ENCODE peak calls at places on chromosomes 11 and 22, in eight cellular contexts. Q is stomach, E is H1, L is uterus, M is suprapubic skin, Y is sigmoid colon, V is lower leg skin, B is NB4. T is an unnamed sample.

GRCh38 chr11:18071098-18071705 is 25.1 kb upstream of the TPH1 start:
- DNase-seq in Q (no peak), E (no peak), L (no peak), M (no peak), Y (no peak), V (no peak), B (no peak), T (no peak)

GRCh38 chr22:41479671-41480396 is 10.9 kb downstream of the ACO2 start:
- DNase-seq in Q (no peak), E (peak), L (no peak), M (no peak), Y (no peak), V (no peak), B (no peak), T (no peak)

GRCh38 chr11:108466405-108466804 is 924 bp downstream of the C11orf65 start:
- DNase-seq in Q (no peak), E (no peak), L (no peak), M (no peak), Y (no peak), V (no peak), B (peak), T (no peak)

GRCh38 chr11:14342906-14343305 is 16.1 kb downstream of the RRAS2 start:
- DNase-seq in Q (no peak), E (no peak), L (no peak), M (no peak), Y (no peak), V (no peak), B (no peak), T (no peak)

GRCh38 chr11:14518820-14519219 is 1.4 kb downstream of the PSMA1 start:
- DNase-seq in Q (no peak), E (no peak), L (no peak), M (no peak), Y (no peak), V (no peak), B (no peak), T (no peak)

GRCh38 chr11:63839508-63840355 is 822 bp downstream of the MARK2 start:
- DNase-seq in Q (peak), E (no peak), L (peak), M (no peak), Y (peak), V (no peak), B (peak), T (peak)

GRCh38 chr11:24575392-24575791 is 78.5 kb downstream of the LUZP2 start:
- DNase-seq in Q (no peak), E (no peak), L (no peak), M (no peak), Y (no peak), V (no peak), B (no peak), T (no peak)

GRCh38 chr11:121035823-121036222 is 11.9 kb downstream of the TBCEL start:
- DNase-seq in Q (no peak), E (no peak), L (no peak), M (no peak), Y (no peak), V (no peak), B (no peak), T (no peak)

GRCh38 chr11:114062272-114062671 is 2.8 kb downstream of the ZBTB16 start:
- DNase-seq in Q (no peak), E (no peak), L (no peak), M (no peak), Y (no peak), V (peak), B (no peak), T (no peak)

GRCh38 chr11:28393348-28393747 is 285.2 kb downstream of the METTL15 start:
- DNase-seq in Q (no peak), E (no peak), L (no peak), M (no peak), Y (no peak), V (no peak), B (no peak), T (peak)

GRCh38 chr11:86211619-86212018 is 32.9 kb upstream of the EED start:
- DNase-seq in Q (no peak), E (no peak), L (no peak), M (no peak), Y (no peak), V (no peak), B (no peak), T (no peak)

GRCh38 chr11:34546511-34547206 is 33.1 kb upstream of the ELF5 start:
- DNase-seq in Q (no peak), E (no peak), L (no peak), M (no peak), Y (no peak), V (peak), B (no peak), T (no peak)

GRCh38 chr11:84871116-84871515 is 756.0 kb downstream of the DLG2 start:
- DNase-seq in Q (no peak), E (no peak), L (no peak), M (no peak), Y (no peak), V (no peak), B (no peak), T (no peak)

DNA sequence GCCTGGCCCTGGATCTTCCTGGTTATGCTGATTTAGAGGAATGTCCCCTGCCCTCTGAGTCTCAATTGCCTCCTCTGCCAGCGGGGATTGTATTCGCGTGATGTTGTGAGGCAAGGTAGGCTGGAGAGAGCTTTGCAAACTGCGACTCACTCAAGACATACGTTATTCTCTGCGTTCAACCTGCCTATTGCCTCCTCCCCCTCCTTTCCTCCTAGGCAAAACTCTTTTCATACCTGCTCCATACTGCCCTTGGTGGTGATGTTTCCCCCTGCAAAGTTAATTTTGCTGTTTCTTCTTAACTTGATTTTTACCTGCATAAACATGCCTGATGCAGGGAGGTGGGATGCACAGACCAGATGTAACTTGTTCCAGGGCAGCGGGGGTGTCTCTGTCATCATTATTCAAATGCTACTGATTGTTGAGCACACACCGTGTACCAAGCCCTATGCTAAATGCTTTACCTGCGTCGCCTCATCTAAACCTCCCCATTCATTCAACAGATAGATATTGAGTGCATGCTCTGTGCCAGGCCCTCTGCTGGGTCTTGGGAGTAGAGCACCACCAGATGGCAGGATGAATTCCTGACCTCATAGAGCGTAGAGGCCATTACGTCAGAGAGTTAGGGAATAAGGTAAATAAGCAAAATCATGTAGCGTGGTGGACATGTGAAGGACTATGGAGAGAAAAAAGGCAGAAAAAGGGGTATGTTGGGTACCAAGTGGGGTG is 29.0 kb downstream of the SGSM1 start:
- DNase-seq in Q (no peak), E (no peak), L (no peak), M (no peak), Y (no peak), V (no peak), B (peak), T (no peak)
- TF ChIP-seq CTCF in Q (no peak), E (peak), L (no peak), M (no peak), Y (no peak), V (no peak), B (peak), T (no peak)

GRCh38 chr11:69154938-69155301 is 815 bp upstream of the SMIM38 start:
- DNase-seq in Q (no peak), E (no peak), L (no peak), M (no peak), Y (no peak), V (no peak), B (no peak), T (no peak)

GRCh38 chr11:69156218-69156639 is 494 bp downstream of the SMIM38 start:
- DNase-seq in Q (no peak), E (no peak), L (no peak), M (no peak), Y (no peak), V (no peak), B (no peak), T (no peak)

GRCh38 chr11:69154211-69154913 is 1.4 kb upstream of the SMIM38 start:
- DNase-seq in Q (no peak), E (no peak), L (no peak), M (no peak), Y (no peak), V (no peak), B (no peak), T (peak)

GRCh38 chr11:69156673-69157155 is 979 bp downstream of the SMIM38 start:
- DNase-seq in Q (no peak), E (no peak), L (no peak), M (no peak), Y (no peak), V (no peak), B (no peak), T (no peak)

GRCh38 chr11:69155302-69156198 is at the start of gene SMIM38:
- DNase-seq in Q (peak), E (no peak), L (no peak), M (no peak), Y (no peak), V (no peak), B (no peak), T (no peak)
- TF ChIP-seq POLR2A in Q (no peak), E (no peak), L (no peak), M (no peak), Y (no peak), V (no peak), B (no peak), T (no peak)

GRCh38 chr11:27173545-27173944 is 132.9 kb downstream of the BBOX1 start:
- DNase-seq in Q (no peak), E (no peak), L (no peak), M (no peak), Y (no peak), V (no peak), B (no peak), T (no peak)
- TF ChIP-seq CTCF in Q (no peak), E (no peak), L (no peak), M (no peak), Y (no peak), V (no peak), B (no peak), T (no peak)

DNA sequence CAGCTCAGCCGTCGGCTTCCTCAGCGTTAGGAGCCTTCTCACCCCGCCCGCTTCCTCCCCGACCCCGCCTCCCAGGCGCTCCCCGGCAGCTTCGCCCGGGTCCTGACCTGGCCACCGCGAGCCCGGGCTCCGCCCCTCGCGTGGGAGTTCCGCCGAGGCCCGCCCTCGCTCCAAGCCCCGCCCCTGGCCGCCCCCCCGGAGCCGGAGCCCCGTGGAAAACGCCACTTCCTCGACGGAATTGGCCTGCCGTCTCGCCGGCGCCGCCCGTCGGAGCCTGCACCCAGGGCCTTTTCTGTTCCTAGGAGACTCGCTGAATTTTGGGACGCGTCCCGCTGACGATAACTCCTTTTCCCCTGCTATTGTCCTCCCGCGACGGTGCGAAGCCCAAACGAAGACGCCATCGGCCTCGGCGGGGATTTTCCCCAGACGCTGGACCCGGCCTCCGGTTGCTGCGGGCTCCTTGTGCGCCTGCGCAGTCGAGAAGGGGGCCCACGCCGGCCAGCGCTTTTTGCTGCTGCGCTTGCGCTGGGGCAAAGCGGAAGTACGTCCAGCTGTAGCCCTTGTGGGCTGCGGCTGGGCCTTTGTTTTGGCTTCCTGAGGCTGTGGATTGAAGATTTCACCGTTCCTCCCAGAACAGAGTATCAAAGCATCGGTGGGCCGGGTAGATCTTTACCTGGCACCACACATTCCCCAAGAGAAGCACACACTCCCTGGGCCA is 10.0 kb downstream of the RELA start:
- DNase-seq in Q (peak), E (no peak), L (peak), M (peak), Y (peak), V (peak), B (peak), T (peak)
- TF ChIP-seq POLR2A in Q (peak), E (no peak), L (peak), M (no peak), Y (peak), V (no peak), B (peak), T (peak)

DNA sequence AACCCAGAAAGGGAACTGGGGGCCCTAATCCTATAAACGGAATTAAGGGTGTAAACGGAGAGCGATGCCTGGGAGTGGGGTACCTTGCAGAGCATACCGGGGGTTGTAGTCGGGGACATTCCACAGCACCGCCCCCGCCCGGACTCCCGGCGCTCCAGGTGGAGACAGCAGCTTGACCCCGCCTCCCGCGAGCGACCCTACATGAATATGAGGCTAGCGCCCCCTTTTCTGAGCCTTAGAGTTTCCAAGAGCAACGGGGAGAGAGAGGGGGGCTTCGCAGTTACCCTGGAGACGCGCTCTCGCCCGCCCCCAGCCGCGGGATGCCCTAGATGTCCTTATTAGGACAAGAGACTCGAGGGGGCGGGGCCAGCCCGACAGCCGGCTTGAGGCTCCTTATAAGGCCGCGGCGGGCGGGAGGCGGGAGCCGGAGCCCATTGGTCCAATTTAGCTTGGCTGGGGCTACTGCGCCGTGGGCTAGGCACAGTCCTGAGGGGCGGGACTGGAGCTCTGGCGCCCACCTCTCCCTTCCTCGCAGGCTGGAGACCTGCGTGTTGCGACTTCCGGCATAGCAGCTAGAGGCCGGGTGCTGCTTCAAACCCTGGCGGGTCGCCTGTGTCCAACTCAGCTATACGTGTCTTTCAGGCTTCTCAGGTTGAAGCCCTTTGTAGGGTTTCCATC is 960 bp upstream of the MUS81 start:
- DNase-seq in Q (peak), E (peak), L (peak), M (peak), Y (peak), V (peak), B (peak), T (peak)
- TF ChIP-seq CTCF in Q (no peak), E (peak), L (peak), M (peak), Y (no peak), V (no peak), B (no peak), T (no peak)

GRCh38 chr11:57758174-57758573 is 3.4 kb upstream of the CTNND1 start:
- DNase-seq in Q (no peak), E (no peak), L (no peak), M (no peak), Y (no peak), V (no peak), B (no peak), T (no peak)

GRCh38 chr11:57751676-57752253 is at the start of gene BTBD18:
- DNase-seq in Q (peak), E (no peak), L (no peak), M (no peak), Y (no peak), V (no peak), B (peak), T (no peak)

GRCh38 chr11:57752954-57753353 is 1.3 kb upstream of the BTBD18 start:
- DNase-seq in Q (no peak), E (no peak), L (no peak), M (no peak), Y (no peak), V (no peak), B (no peak), T (no peak)
- TF ChIP-seq POLR2A in Q (no peak), E (no peak), L (no peak), M (no peak), Y (no peak), V (no peak), B (no peak), T (no peak)

GRCh38 chr22:37564111-37564711 is 3.9 kb downstream of the CDC42EP1 start:
- DNase-seq in Q (no peak), E (no peak), L (no peak), M (no peak), Y (no peak), V (no peak), B (no peak), T (no peak)
- TF ChIP-seq CTCF in Q (no peak), E (no peak), L (no peak), M (no peak), Y (no peak), V (no peak), B (no peak), T (no peak)

DNA sequence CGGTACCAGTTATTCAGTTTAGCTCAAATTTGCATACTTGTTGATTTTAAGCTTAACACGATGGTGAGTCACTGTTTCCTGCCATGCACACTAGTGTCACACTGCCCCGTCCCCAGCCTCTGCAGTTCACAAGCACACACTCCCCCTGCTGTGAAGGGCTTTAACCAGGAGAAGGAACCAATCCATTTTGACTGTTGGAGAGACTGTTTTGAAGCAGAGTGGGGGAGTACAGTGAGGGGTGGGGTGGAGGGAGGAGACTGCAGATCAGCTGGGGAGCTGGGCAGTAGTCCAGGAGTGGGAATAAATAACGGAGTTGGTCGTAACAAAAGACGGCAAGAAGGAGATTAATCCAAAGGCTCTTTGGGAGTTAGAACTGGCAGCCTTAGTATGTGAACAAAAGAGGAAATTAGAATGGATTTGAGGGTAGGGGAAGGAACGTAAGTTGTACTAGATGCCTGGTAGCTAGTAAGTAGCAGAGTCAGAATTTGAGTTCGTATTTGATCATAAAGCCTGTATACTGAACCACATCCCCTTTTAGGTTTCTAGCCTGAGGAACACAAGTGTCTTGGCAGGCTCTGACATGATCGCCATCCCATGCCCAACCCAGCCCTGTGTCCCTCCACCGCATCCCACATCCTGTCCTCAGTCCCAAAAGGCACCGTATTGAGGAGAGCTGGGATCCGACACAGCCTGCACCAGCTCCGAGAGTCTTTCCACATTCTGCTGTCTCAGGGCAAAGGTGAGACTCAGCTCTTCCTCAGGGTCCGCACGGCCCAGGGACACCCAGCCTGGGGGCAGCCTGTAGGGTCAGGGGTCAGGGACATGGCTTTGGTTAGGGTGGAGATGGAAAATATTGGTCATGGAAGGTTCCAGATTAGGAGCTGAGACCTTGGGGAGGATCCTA is 853 bp downstream of the TPP1 start:
- DNase-seq in Q (peak), E (no peak), L (peak), M (no peak), Y (peak), V (no peak), B (peak), T (peak)
- TF ChIP-seq POLR2A in Q (no peak), E (no peak), L (peak), M (no peak), Y (no peak), V (no peak), B (no peak), T (no peak)